ENCODE peak calls at places on chromosomes 4 and X, in seven cellular contexts. L is breast epithelium; Q is left ventricle myocardium superior; N is stimulated activated CD4-positive, alpha-beta T cell treated with anti-CD3 and anti-CD28 coated beads, Interleukin-12 subunit alpha, Interleukin-12 subunit beta, amount 100 ng/mL, for 24 hours; F is T-helper 9 cell; E is NCI-H1092; K is GM04504. V is an unnamed sample.

GRCh38 chrX:4850312-4850711 is 1136.9 kb upstream of the PRKX start:
- DNase-seq in L (no peak), Q (no peak), N (no peak), F (no peak), E (no peak), K (no peak), V (no peak)

GRCh38 chrX:46208225-46208854 is 336.9 kb downstream of the ZNF674 start:
- DNase-seq in L (no peak), Q (no peak), N (no peak), F (no peak), E (no peak), K (peak; percentile 10), V (no peak)

GRCh38 chr4:80343887-80344286 is 8.4 kb downstream of the CFAP299 start:
- DNase-seq in L (no peak), Q (no peak), N (no peak), F (no peak), E (no peak), K (no peak), V (no peak)

GRCh38 chr4:40923326-40924095 is 173.8 kb downstream of the NSUN7 start:
- DNase-seq in L (no peak), Q (no peak), N (no peak), F (no peak), E (peak; percentile 50), K (no peak), V (no peak)

GRCh38 chrX:99242001-99242400 is 1168.1 kb downstream of the PCDH19 start:
- DNase-seq in L (no peak), Q (no peak), N (no peak), F (no peak), E (no peak), K (no peak), V (no peak)

GRCh38 chr4:4409416-4410115 is 22.7 kb downstream of the NSG1 start:
- DNase-seq in L (no peak), Q (no peak), N (no peak), F (no peak), E (no peak), K (no peak), V (no peak)

GRCh38 chrX:12309040-12309732 is 170.9 kb downstream of the FRMPD4 start:
- DNase-seq in L (no peak), Q (no peak), N (no peak), F (no peak), E (peak; percentile 43), K (no peak), V (no peak)

GRCh38 chr4:16029886-16030285 is 53.9 kb downstream of the PROM1 start:
- DNase-seq in L (no peak), Q (no peak), N (no peak), F (no peak), E (no peak), K (no peak), V (no peak)

GRCh38 chr4:152705918-152706317 is 26.1 kb upstream of the TMEM154 start:
- DNase-seq in L (no peak), Q (no peak), N (no peak), F (no peak), E (no peak), K (no peak), V (no peak)

GRCh38 chr4:148795156-148795864 is 353.1 kb upstream of the NR3C2 start:
- DNase-seq in L (no peak), Q (peak; percentile 49), N (no peak), F (no peak), E (no peak), K (no peak), V (no peak)

GRCh38 chr4:168693750-168694470 is 197.1 kb downstream of the PALLD start:
- DNase-seq in L (no peak), Q (no peak), N (no peak), F (no peak), E (no peak), K (no peak), V (no peak)

GRCh38 chr4:155509619-155510018 is 132.9 kb upstream of the MAP9 start:
- DNase-seq in L (no peak), Q (no peak), N (no peak), F (no peak), E (no peak), K (no peak), V (no peak)

GRCh38 chr4:6561173-6561516 is 13.8 kb upstream of the MAN2B2 start:
- DNase-seq in L (no peak), Q (no peak), N (no peak), F (no peak), E (no peak), K (no peak), V (no peak)

GRCh38 chr4:73735231-73735630 is 5.1 kb upstream of the CXCL8 start:
- DNase-seq in L (no peak), Q (no peak), N (no peak), F (no peak), E (no peak), K (peak; percentile 40), V (no peak)

GRCh38 chrX:69045616-69046345 is 119.5 kb downstream of the PJA1 start:
- DNase-seq in L (no peak), Q (no peak), N (no peak), F (no peak), E (no peak), K (no peak), V (no peak)

GRCh38 chr4:34922325-34922724 is 1322.0 kb downstream of the ARAP2 start:
- DNase-seq in L (no peak), Q (no peak), N (no peak), F (no peak), E (no peak), K (no peak), V (no peak)

GRCh38 chrX:140318306-140318705 is 186.6 kb downstream of the SOX3 start:
- DNase-seq in L (no peak), Q (no peak), N (no peak), F (no peak), E (no peak), K (no peak), V (no peak)

GRCh38 chr4:160238790-160239189 is 1135.9 kb downstream of the RAPGEF2 start:
- DNase-seq in L (no peak), Q (no peak), N (no peak), F (no peak), E (no peak), K (no peak), V (no peak)

GRCh38 chr4:118587116-118587869 is 97.9 kb upstream of the METTL14 start:
- DNase-seq in L (no peak), Q (no peak), N (no peak), F (no peak), E (no peak), K (no peak), V (no peak)

GRCh38 chr4:105088110-105088879 is 58.4 kb upstream of the TET2 start:
- DNase-seq in L (no peak), Q (no peak), N (no peak), F (no peak), E (no peak), K (peak; percentile 92), V (no peak)

GRCh38 chr4:186931519-186931918 is 207.9 kb upstream of the FAT1 start:
- DNase-seq in L (no peak), Q (no peak), N (no peak), F (no peak), E (no peak), K (peak; percentile 71), V (no peak)

GRCh38 chrX:18809641-18810040 is 102.2 kb downstream of the PPEF1 start:
- DNase-seq in L (no peak), Q (no peak), N (no peak), F (no peak), E (no peak), K (no peak), V (no peak)

GRCh38 chr4:104420766-104421165 is 73.9 kb downstream of the CXXC4 start:
- DNase-seq in L (no peak), Q (no peak), N (no peak), F (no peak), E (no peak), K (no peak), V (no peak)